ENCODE peak calls at places on chromosomes 11 and 22, in six cellular contexts. D is endothelial cell, W is astrocyte of the cerebellum, S is activated B cell treated with CpG ODN at 0.5 μM for 24 hours, T is cardiac fibroblast, B is fibroblast of lung. O is an unnamed sample.

GRCh38 chr22:42726811-42727210 is 6.1 kb upstream of the A4GALT start:
- DNase-seq in W (no peak), S (no peak), T (no peak), D (no peak), B (no peak), O (no peak)

GRCh38 chr11:97973352-97973857 is 1047.3 kb upstream of the CNTN5 start:
- DNase-seq in D (no peak), T (no peak), B (no peak), W (no peak), S (no peak), O (no peak)

GRCh38 chr11:66289548-66290331 is 797 bp upstream of the YIF1A start:
- DNase-seq in T (peak), B (no peak), S (no peak), W (peak), D (peak), O (no peak)

GRCh38 chr22:21796863-21797262 is 61.3 kb upstream of the YPEL1 start:
- DNase-seq in S (no peak), B (no peak), D (no peak), W (no peak), T (no peak), O (no peak)

GRCh38 chr11:76184551-76184993 is 21.7 kb downstream of the WNT11 start:
- DNase-seq in D (peak), W (no peak), T (no peak), B (no peak), S (no peak), O (no peak)

GRCh38 chr11:7154881-7155344 is 66.1 kb downstream of the RBMXL2 start:
- DNase-seq in B (no peak), D (no peak), S (no peak), W (no peak), T (peak), O (no peak)

GRCh38 chr22:29520851-29521250 is 32.7 kb downstream of the THOC5 start:
- DNase-seq in D (no peak), S (no peak), W (peak), T (peak), B (peak), O (no peak)

GRCh38 chr22:22076937-22077703 is 94.5 kb upstream of the TOP3B start:
- DNase-seq in T (peak), S (no peak), D (no peak), B (peak), W (no peak), O (no peak)

GRCh38 chr11:58832246-58832645 is 12.3 kb downstream of the GLYATL2 start:
- DNase-seq in T (no peak), B (no peak), W (peak), S (no peak), D (no peak), O (no peak)

GRCh38 chr11:5727691-5728090 is 8.6 kb upstream of the OR56B1 start:
- DNase-seq in W (no peak), D (no peak), T (no peak), B (no peak), S (no peak), O (no peak)

GRCh38 chr11:70460959-70461358 is 62.6 kb downstream of the CTTN start:
- DNase-seq in S (no peak), T (no peak), B (no peak), D (no peak), W (no peak), O (no peak)

GRCh38 chr11:120512727-120513435 is 1.3 kb downstream of the GRIK4 start:
- DNase-seq in D (no peak), S (no peak), T (no peak), W (no peak), B (no peak), O (no peak)

GRCh38 chr11:32297629-32298028 is 137.7 kb downstream of the WT1 start:
- DNase-seq in T (peak), S (no peak), W (peak), D (no peak), B (peak), O (no peak)

GRCh38 chr11:34644669-34645406 is 23.9 kb downstream of the EHF start:
- DNase-seq in D (no peak), S (no peak), B (peak), W (peak), T (peak), O (no peak)

GRCh38 chr11:80297808-80298460 is 857.1 kb upstream of the TENM4 start:
- DNase-seq in T (peak), S (no peak), B (peak), W (peak), D (no peak), O (no peak)

GRCh38 chr11:88102595-88102929 is 72.7 kb downstream of the RAB38 start:
- DNase-seq in B (peak), T (peak), S (no peak), D (no peak), W (no peak), O (no peak)

GRCh38 chr11:83054904-83055380 is 16.8 kb downstream of the RAB30 start:
- DNase-seq in B (no peak), S (no peak), T (no peak), D (no peak), W (no peak), O (no peak)

GRCh38 chr11:112834277-112834755 is 126.9 kb upstream of the NCAM1 start:
- DNase-seq in S (no peak), T (no peak), B (no peak), D (no peak), W (no peak), O (no peak)

GRCh38 chr22:43857367-43857766 is 4.9 kb downstream of the SULT4A1 start:
- DNase-seq in B (no peak), S (no peak), W (no peak), D (no peak), T (no peak), O (no peak)

GRCh38 chr11:36131719-36132349 is 157.4 kb downstream of the COMMD9 start:
- DNase-seq in S (no peak), W (no peak), T (peak), D (peak), B (peak), O (no peak)

GRCh38 chr11:72736452-72737069 is 15.6 kb downstream of the ARAP1 start:
- DNase-seq in B (peak), D (no peak), W (no peak), S (peak), T (peak), O (no peak)

GRCh38 chr11:86463955-86464354 is 89.3 kb downstream of the CCDC81 start:
- DNase-seq in D (no peak), S (no peak), B (no peak), W (no peak), T (no peak), O (no peak)

GRCh38 chr11:35223429-35223828 is 84.5 kb downstream of the CD44 start:
- DNase-seq in W (peak), T (no peak), S (no peak), B (peak), D (no peak), O (no peak)

GRCh38 chr11:45848654-45849081 is 1.4 kb downstream of the CRY2 start:
- DNase-seq in W (no peak), T (no peak), S (no peak), D (no peak), B (no peak), O (no peak)

GRCh38 chr11:68913188-68913587 is 9.5 kb downstream of the IGHMBP2 start:
- DNase-seq in S (no peak), B (no peak), W (no peak), T (no peak), D (no peak), O (no peak)

GRCh38 chr11:119093951-119094815 is 7.5 kb downstream of the DPAGT1 start:
- DNase-seq in B (peak), D (peak), S (no peak), T (peak), W (no peak), O (no peak)

GRCh38 chr22:38949889-38950405 is 7.5 kb upstream of the APOBEC3A start:
- DNase-seq in T (no peak), B (no peak), W (no peak), D (no peak), S (no peak), O (no peak)

GRCh38 chr11:86484795-86485166 is 110.1 kb downstream of the CCDC81 start:
- DNase-seq in S (no peak), B (no peak), T (no peak), W (no peak), D (no peak), O (no peak)

GRCh38 chr22:38505595-38506117 is 455 bp downstream of the DDX17 start:
- DNase-seq in D (peak), W (peak), T (peak), S (no peak), B (peak), O (no peak)

GRCh38 chr22:41862530-41863266 is 29.8 kb downstream of the SREBF2 start:
- DNase-seq in D (no peak), B (peak), T (no peak), W (no peak), S (peak), O (no peak)

GRCh38 chr22:38107692-38108515 is 2.6 kb downstream of the BAIAP2L2 start:
- DNase-seq in S (no peak), W (no peak), D (no peak), T (no peak), B (no peak), O (no peak)

GRCh38 chr22:42080287-42080686 is 787 bp downstream of the SMDT1 start:
- DNase-seq in B (peak), W (no peak), T (peak), D (no peak), S (no peak), O (no peak)

GRCh38 chr22:42399315-42400271 is 32.6 kb downstream of the NFAM1 start:
- DNase-seq in D (no peak), T (no peak), S (no peak), B (no peak), W (no peak), O (no peak)

GRCh38 chr22:28183078-28183870 is 264.2 kb upstream of the PITPNB start:
- DNase-seq in T (no peak), D (no peak), W (no peak), B (no peak), S (no peak), O (no peak)
- TF ChIP-seq CTCF in T (no peak), D (no peak), W (no peak), B (no peak), S (no peak), O (no peak)

GRCh38 chr11:55357560-55358184 is 10.1 kb upstream of the OR4A15 start:
- DNase-seq in S (no peak), T (no peak), D (no peak), B (no peak), W (no peak), O (no peak)
- TF ChIP-seq CTCF in S (no peak), T (no peak), D (no peak), B (no peak), W (no peak), O (no peak)

DNA sequence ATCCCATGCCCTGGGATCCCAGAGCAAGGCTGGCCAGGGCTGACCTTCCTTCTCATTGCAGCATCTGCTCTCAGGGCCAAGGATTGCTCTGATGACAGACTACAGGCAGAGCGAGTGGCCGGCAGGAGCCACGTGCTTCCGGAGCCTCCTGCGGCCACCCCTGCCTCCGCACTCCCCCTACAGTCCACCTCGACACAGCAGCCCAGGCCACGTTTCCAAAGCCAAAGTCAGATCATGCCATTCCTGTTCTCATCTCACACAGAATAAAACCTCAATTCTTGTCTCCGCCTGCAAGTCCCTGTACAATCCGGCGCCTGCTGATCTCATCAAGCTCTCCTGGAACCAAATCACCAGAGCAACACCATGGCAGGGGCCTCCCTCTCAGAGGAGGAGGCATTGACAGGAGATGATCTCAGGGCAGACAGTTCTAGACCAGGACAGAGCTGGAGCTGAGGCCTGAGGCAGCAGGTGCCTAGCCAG is 20.9 kb upstream of the UPK3A start:
- DNase-seq in D (peak), S (no peak), T (peak), W (no peak), B (peak), O (no peak)
- TF ChIP-seq CTCF in D (peak), S (no peak), T (peak), W (peak), B (peak), O (no peak)

GRCh38 chr11:15629690-15630321 is 515.1 kb downstream of the INSC start:
- DNase-seq in S (no peak), B (peak), T (peak), W (no peak), D (peak), O (no peak)
- TF ChIP-seq CTCF in S (no peak), B (peak), T (peak), W (no peak), D (peak), O (peak)

DNA sequence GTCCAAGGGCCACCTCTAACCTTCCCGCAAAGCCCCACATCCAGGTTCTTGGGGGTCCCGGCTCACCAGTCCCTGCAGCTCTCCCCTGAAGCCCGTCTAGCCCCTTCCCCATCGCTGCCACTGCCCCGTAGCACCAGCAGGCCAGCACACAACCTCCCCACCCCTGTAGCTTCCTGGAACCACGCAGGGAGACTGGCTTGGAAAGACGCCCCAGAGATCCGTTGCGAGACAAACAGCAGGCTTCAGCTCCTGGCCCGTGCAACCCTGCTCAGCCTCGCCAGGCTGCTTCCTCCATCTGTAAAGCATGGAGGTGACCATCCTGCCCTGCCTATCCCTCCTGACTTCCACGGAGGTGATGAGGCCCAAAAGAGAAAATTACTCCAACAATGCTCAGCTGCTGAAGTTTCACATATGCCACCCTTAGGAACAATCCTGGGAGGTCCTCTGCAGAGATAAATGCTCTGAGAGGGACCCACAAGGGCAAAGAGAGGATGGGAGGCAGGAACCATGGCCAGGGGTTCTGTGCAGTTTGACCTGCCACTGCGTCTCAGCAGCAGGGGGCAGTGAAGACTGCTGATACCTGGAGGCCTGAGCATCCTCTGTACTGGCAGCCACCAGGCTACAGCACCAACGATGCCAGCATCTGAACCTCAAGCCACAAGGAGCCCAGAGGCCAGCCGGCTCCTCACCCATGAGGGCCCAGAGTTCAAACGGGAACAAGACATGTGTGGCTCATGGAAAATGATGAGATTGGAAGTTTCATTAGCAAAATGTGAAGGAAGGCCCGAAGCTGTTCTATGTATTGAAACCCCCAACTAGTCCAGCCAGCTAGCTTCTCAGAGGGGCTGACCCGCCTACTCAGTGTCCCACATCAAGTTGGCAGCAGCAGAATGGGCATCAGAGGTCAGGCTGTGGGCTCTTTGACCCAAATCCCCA is 16.1 kb downstream of the DGCR2 start:
- DNase-seq in D (peak), S (no peak), T (no peak), B (no peak), W (no peak), O (no peak)
- TF ChIP-seq CTCF in D (no peak), S (no peak), T (peak), B (no peak), W (no peak), O (peak)

GRCh38 chr11:102770191-102770590 is 10.2 kb downstream of the MMP10 start:
- DNase-seq in W (no peak), T (no peak), D (no peak), B (no peak), S (no peak), O (no peak)
- TF ChIP-seq CTCF in W (no peak), T (no peak), D (no peak), B (no peak), S (no peak), O (no peak)

GRCh38 chr11:116072776-116073175 is 568.6 kb upstream of the CADM1 start:
- DNase-seq in S (no peak), T (no peak), B (no peak), W (no peak), D (peak), O (no peak)
- TF ChIP-seq CTCF in S (no peak), T (no peak), B (no peak), W (peak), D (peak), O (peak)

GRCh38 chr22:48968201-48968959 is 859.3 kb downstream of the BRD1 start:
- DNase-seq in S (no peak), B (no peak), T (no peak), D (peak), W (no peak), O (no peak)
- TF ChIP-seq CTCF in S (no peak), B (no peak), T (no peak), D (peak), W (peak), O (no peak)

GRCh38 chr11:108025387-108026080 is 16.8 kb downstream of the CUL5 start:
- DNase-seq in W (no peak), S (no peak), B (peak), D (peak), T (no peak), O (no peak)
- TF ChIP-seq CTCF in W (no peak), S (no peak), B (peak), D (no peak), T (no peak), O (no peak)

O was measured in D721Med.